ENCODE peak calls at places on chromosome 6, in nine cellular contexts. One of them, this sample, is unnamed.

GRCh38 chr6:150152891-150153876 is 10.3 kb downstream of the PPP1R14C start:
- DNase-seq in NCI-H1694: no peak
- DNase-seq in M059J: no peak
- DNase-seq in Right ventricle myocardium superior: no peak
- DNase-seq in NCI-H524: no peak
- DNase-seq in A549: no peak
- DNase-seq in upper lobe of right lung: no peak
- DNase-seq in fibroblast of the aortic adventitia: peak; percentile 47
- DNase-seq in fibroblast of pulmonary artery: no peak
- DNase-seq in this sample: peak; percentile 66

GRCh38 chr6:137157601-137158000 is 15.8 kb downstream of the IL22RA2 start:
- DNase-seq in NCI-H1694: no peak
- DNase-seq in M059J: no peak
- DNase-seq in Right ventricle myocardium superior: no peak
- DNase-seq in NCI-H524: no peak
- DNase-seq in A549: no peak
- DNase-seq in upper lobe of right lung: no peak
- DNase-seq in fibroblast of the aortic adventitia: no peak
- DNase-seq in fibroblast of pulmonary artery: peak; percentile 23
- DNase-seq in this sample: no peak

GRCh38 chr6:150866147-150867073 is 908 bp downstream of the MTHFD1L start:
- DNase-seq in NCI-H1694: peak; percentile 17
- DNase-seq in M059J: peak; percentile 86
- DNase-seq in Right ventricle myocardium superior: peak; percentile 89
- DNase-seq in NCI-H524: peak; percentile 63
- DNase-seq in A549: peak; percentile 64
- DNase-seq in upper lobe of right lung: peak; percentile 92
- DNase-seq in fibroblast of the aortic adventitia: peak; percentile 91
- DNase-seq in fibroblast of pulmonary artery: peak; percentile 95
- DNase-seq in this sample: peak; percentile 92

GRCh38 chr6:39653631-39654030 is 71.6 kb downstream of the KIF6 start:
- DNase-seq in NCI-H1694: no peak
- DNase-seq in M059J: no peak
- DNase-seq in Right ventricle myocardium superior: no peak
- DNase-seq in NCI-H524: no peak
- DNase-seq in A549: no peak
- DNase-seq in upper lobe of right lung: no peak
- DNase-seq in fibroblast of the aortic adventitia: no peak
- DNase-seq in fibroblast of pulmonary artery: no peak
- DNase-seq in this sample: no peak

GRCh38 chr6:6591778-6592388 is 3.4 kb downstream of the LY86 start:
- DNase-seq in NCI-H1694: no peak
- DNase-seq in M059J: no peak
- DNase-seq in Right ventricle myocardium superior: no peak
- DNase-seq in NCI-H524: no peak
- DNase-seq in A549: no peak
- DNase-seq in upper lobe of right lung: no peak
- DNase-seq in fibroblast of the aortic adventitia: no peak
- DNase-seq in fibroblast of pulmonary artery: no peak
- DNase-seq in this sample: no peak

GRCh38 chr6:30691208-30691872 is 556 bp upstream of the NRM start:
- DNase-seq in NCI-H1694: no peak
- DNase-seq in M059J: peak; percentile 48
- DNase-seq in Right ventricle myocardium superior: no peak
- DNase-seq in NCI-H524: no peak
- DNase-seq in A549: no peak
- DNase-seq in upper lobe of right lung: no peak
- DNase-seq in fibroblast of the aortic adventitia: no peak
- DNase-seq in fibroblast of pulmonary artery: no peak
- DNase-seq in this sample: no peak

GRCh38 chr6:42113929-42114636 is 28.3 kb downstream of the C6orf132 start:
- DNase-seq in NCI-H1694: no peak
- DNase-seq in M059J: peak; percentile 98
- DNase-seq in Right ventricle myocardium superior: peak; percentile 11
- DNase-seq in NCI-H524: no peak
- DNase-seq in A549: no peak
- DNase-seq in upper lobe of right lung: no peak
- DNase-seq in fibroblast of the aortic adventitia: no peak
- DNase-seq in fibroblast of pulmonary artery: no peak
- DNase-seq in this sample: no peak

GRCh38 chr6:167832497-167833395 is 6.0 kb downstream of the AFDN start:
- DNase-seq in NCI-H1694: no peak
- DNase-seq in M059J: no peak
- DNase-seq in Right ventricle myocardium superior: no peak
- DNase-seq in NCI-H524: no peak
- DNase-seq in A549: no peak
- DNase-seq in upper lobe of right lung: no peak
- DNase-seq in fibroblast of the aortic adventitia: peak; percentile 37
- DNase-seq in fibroblast of pulmonary artery: peak; percentile 40
- DNase-seq in this sample: no peak

GRCh38 chr6:161233986-161234620 is 39.8 kb downstream of the AGPAT4 start:
- DNase-seq in NCI-H1694: no peak
- DNase-seq in M059J: peak; percentile 96
- DNase-seq in Right ventricle myocardium superior: peak; percentile 71
- DNase-seq in NCI-H524: no peak
- DNase-seq in A549: no peak
- DNase-seq in upper lobe of right lung: no peak
- DNase-seq in fibroblast of the aortic adventitia: peak; percentile 94
- DNase-seq in fibroblast of pulmonary artery: peak; percentile 93
- DNase-seq in this sample: peak; percentile 95

GRCh38 chr6:53322188-53323029 is 26.3 kb downstream of the ELOVL5 start:
- DNase-seq in NCI-H1694: no peak
- DNase-seq in M059J: no peak
- DNase-seq in Right ventricle myocardium superior: no peak
- DNase-seq in NCI-H524: no peak
- DNase-seq in A549: no peak
- DNase-seq in upper lobe of right lung: no peak
- DNase-seq in fibroblast of the aortic adventitia: peak; percentile 34
- DNase-seq in fibroblast of pulmonary artery: no peak
- DNase-seq in this sample: peak; percentile 60

GRCh38 chr6:165744515-165745228 is 81.6 kb upstream of the PDE10A start:
- DNase-seq in NCI-H1694: no peak
- DNase-seq in M059J: no peak
- DNase-seq in Right ventricle myocardium superior: no peak
- DNase-seq in NCI-H524: no peak
- DNase-seq in A549: no peak
- DNase-seq in upper lobe of right lung: no peak
- DNase-seq in fibroblast of the aortic adventitia: peak; percentile 83
- DNase-seq in fibroblast of pulmonary artery: peak; percentile 67
- DNase-seq in this sample: no peak

GRCh38 chr6:158270389-158271127 is 41.7 kb upstream of the TULP4 start:
- DNase-seq in NCI-H1694: no peak
- DNase-seq in M059J: no peak
- DNase-seq in Right ventricle myocardium superior: no peak
- DNase-seq in NCI-H524: no peak
- DNase-seq in A549: no peak
- DNase-seq in upper lobe of right lung: no peak
- DNase-seq in fibroblast of the aortic adventitia: no peak
- DNase-seq in fibroblast of pulmonary artery: no peak
- DNase-seq in this sample: no peak

GRCh38 chr6:137389150-137389664 is 105.0 kb downstream of the OLIG3 start:
- DNase-seq in NCI-H1694: no peak
- DNase-seq in M059J: peak; percentile 16
- DNase-seq in Right ventricle myocardium superior: no peak
- DNase-seq in NCI-H524: no peak
- DNase-seq in A549: no peak
- DNase-seq in upper lobe of right lung: no peak
- DNase-seq in fibroblast of the aortic adventitia: no peak
- DNase-seq in fibroblast of pulmonary artery: peak; percentile 36
- DNase-seq in this sample: no peak

GRCh38 chr6:118309337-118310093 is 238.6 kb upstream of the PLN start:
- DNase-seq in NCI-H1694: no peak
- DNase-seq in M059J: no peak
- DNase-seq in Right ventricle myocardium superior: no peak
- DNase-seq in NCI-H524: no peak
- DNase-seq in A549: no peak
- DNase-seq in upper lobe of right lung: no peak
- DNase-seq in fibroblast of the aortic adventitia: no peak
- DNase-seq in fibroblast of pulmonary artery: no peak
- DNase-seq in this sample: no peak

GRCh38 chr6:125524356-125524755 is 222.6 kb upstream of the HDDC2 start:
- DNase-seq in NCI-H1694: no peak
- DNase-seq in M059J: no peak
- DNase-seq in Right ventricle myocardium superior: no peak
- DNase-seq in NCI-H524: no peak
- DNase-seq in A549: no peak
- DNase-seq in upper lobe of right lung: no peak
- DNase-seq in fibroblast of the aortic adventitia: no peak
- DNase-seq in fibroblast of pulmonary artery: no peak
- DNase-seq in this sample: no peak

GRCh38 chr6:170317718-170318117 is 11.2 kb downstream of the FAM120B start:
- DNase-seq in NCI-H1694: no peak
- DNase-seq in M059J: peak; percentile 13
- DNase-seq in Right ventricle myocardium superior: no peak
- DNase-seq in NCI-H524: no peak
- DNase-seq in A549: no peak
- DNase-seq in upper lobe of right lung: no peak
- DNase-seq in fibroblast of the aortic adventitia: no peak
- DNase-seq in fibroblast of pulmonary artery: no peak
- DNase-seq in this sample: no peak

GRCh38 chr6:157225575-157225995 is 97.7 kb downstream of the TMEM242 start:
- DNase-seq in NCI-H1694: no peak
- DNase-seq in M059J: no peak
- DNase-seq in Right ventricle myocardium superior: peak; percentile 57
- DNase-seq in NCI-H524: no peak
- DNase-seq in A549: no peak
- DNase-seq in upper lobe of right lung: peak; percentile 61
- DNase-seq in fibroblast of the aortic adventitia: no peak
- DNase-seq in fibroblast of pulmonary artery: no peak
- DNase-seq in this sample: no peak

GRCh38 chr6:156010-156409 is 136.3 kb upstream of the DUSP22 start:
- DNase-seq in NCI-H1694: no peak
- DNase-seq in M059J: peak; percentile 6
- DNase-seq in Right ventricle myocardium superior: no peak
- DNase-seq in NCI-H524: no peak
- DNase-seq in A549: no peak
- DNase-seq in upper lobe of right lung: no peak
- DNase-seq in fibroblast of the aortic adventitia: no peak
- DNase-seq in fibroblast of pulmonary artery: no peak
- DNase-seq in this sample: peak; percentile 8

GRCh38 chr6:142728367-142728766 is 216.6 kb downstream of the HIVEP2 start:
- DNase-seq in NCI-H1694: no peak
- DNase-seq in M059J: no peak
- DNase-seq in Right ventricle myocardium superior: no peak
- DNase-seq in NCI-H524: peak; percentile 89
- DNase-seq in A549: no peak
- DNase-seq in upper lobe of right lung: no peak
- DNase-seq in fibroblast of the aortic adventitia: no peak
- DNase-seq in fibroblast of pulmonary artery: peak; percentile 36
- DNase-seq in this sample: no peak

GRCh38 chr6:148147431-148147830 is 195.2 kb upstream of the SASH1 start:
- DNase-seq in NCI-H1694: no peak
- DNase-seq in M059J: no peak
- DNase-seq in Right ventricle myocardium superior: no peak
- DNase-seq in NCI-H524: peak; percentile 5
- DNase-seq in A549: no peak
- DNase-seq in upper lobe of right lung: no peak
- DNase-seq in fibroblast of the aortic adventitia: no peak
- DNase-seq in fibroblast of pulmonary artery: no peak
- DNase-seq in this sample: no peak

GRCh38 chr6:162178666-162179065 is 548.9 kb downstream of the PRKN start:
- DNase-seq in NCI-H1694: no peak
- DNase-seq in M059J: no peak
- DNase-seq in Right ventricle myocardium superior: no peak
- DNase-seq in NCI-H524: no peak
- DNase-seq in A549: no peak
- DNase-seq in upper lobe of right lung: no peak
- DNase-seq in fibroblast of the aortic adventitia: no peak
- DNase-seq in fibroblast of pulmonary artery: no peak
- DNase-seq in this sample: no peak